ENCODE peak calls at places on chromosome 5, in five cellular contexts. V is heart left ventricle, T is fibroblast of mammary gland, W is AG09309, Y is body of pancreas. B is an unnamed sample.

GRCh38 chr5:138289296-138289695 is 14.9 kb upstream of the GFRA3 start:
- DNase-seq in V (no peak), T (no peak), W (no peak), Y (no peak), B (no peak)

GRCh38 chr5:40260351-40260750 is 419.4 kb upstream of the PTGER4 start:
- DNase-seq in V (peak), T (peak), W (no peak), Y (peak), B (no peak)

GRCh38 chr5:138148811-138149210 is 9.6 kb upstream of the NME5 start:
- DNase-seq in V (peak), T (peak), W (peak), Y (peak), B (peak)

GRCh38 chr5:132090107-132090506 is 16.5 kb downstream of the CSF2 start:
- DNase-seq in V (no peak), T (peak), W (peak), Y (no peak), B (peak)

GRCh38 chr5:137114529-137114928 is 384.6 kb downstream of the SPOCK1 start:
- DNase-seq in V (no peak), T (peak), W (peak), Y (no peak), B (no peak)

GRCh38 chr5:139863855-139864558 is 68.4 kb downstream of the PSD2 start:
- DNase-seq in V (peak), T (peak), W (peak), Y (peak), B (peak)

GRCh38 chr5:176771102-176771845 is 39.1 kb upstream of the UNC5A start:
- DNase-seq in V (no peak), T (no peak), W (no peak), Y (no peak), B (no peak)

GRCh38 chr5:60489856-60490255 is 210.1 kb downstream of the DEPDC1B start:
- DNase-seq in V (no peak), T (no peak), W (no peak), Y (no peak), B (no peak)

DNA sequence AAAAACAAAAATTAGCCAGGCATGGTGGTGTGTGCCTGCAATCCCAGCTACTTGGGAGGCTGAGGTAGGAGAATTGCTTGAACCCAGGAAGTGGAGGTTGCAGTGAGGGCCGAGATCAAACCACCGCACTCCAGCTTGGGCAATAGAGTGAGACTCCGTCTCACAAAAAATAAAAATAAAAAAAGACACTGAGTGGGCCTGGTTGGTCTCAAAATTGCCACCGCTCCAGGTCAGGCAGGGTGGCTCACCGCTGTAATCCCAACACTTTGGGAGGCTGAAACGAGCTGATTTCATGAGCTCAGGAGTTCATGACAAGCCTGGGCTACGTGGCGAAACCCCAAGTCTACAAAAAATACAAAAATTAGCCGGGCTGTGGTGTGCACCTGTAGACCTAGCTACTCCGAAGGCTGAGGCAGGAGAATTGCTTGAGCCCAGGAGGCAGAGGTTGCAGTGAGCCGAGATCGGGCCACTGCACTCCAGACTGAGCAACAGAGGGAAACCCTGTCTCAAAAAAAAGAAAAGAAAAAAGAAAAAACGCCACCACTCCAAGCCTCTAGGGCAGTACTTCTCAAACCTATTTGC is 1.8 kb downstream of the STK10 start:
- DNase-seq in V (no peak), T (no peak), W (no peak), Y (no peak), B (no peak)
- H3K4me3 ChIP-seq in V (peak), T (peak), W (peak), Y (no peak), B (peak)

GRCh38 chr5:172830876-172831662 is 3.0 kb upstream of the ERGIC1 start:
- DNase-seq in V (no peak), T (peak), W (peak), Y (no peak), B (peak)
- TF ChIP-seq CTCF in V (no peak), T (no peak), W (no peak), Y (no peak), B (no peak)

GRCh38 chr5:2388005-2388361 is 363.5 kb downstream of the IRX2 start:
- DNase-seq in V (no peak), T (no peak), W (no peak), Y (no peak), B (no peak)
- H3K4me3 ChIP-seq in V (no peak), T (no peak), W (no peak), Y (no peak), B (no peak)

DNA sequence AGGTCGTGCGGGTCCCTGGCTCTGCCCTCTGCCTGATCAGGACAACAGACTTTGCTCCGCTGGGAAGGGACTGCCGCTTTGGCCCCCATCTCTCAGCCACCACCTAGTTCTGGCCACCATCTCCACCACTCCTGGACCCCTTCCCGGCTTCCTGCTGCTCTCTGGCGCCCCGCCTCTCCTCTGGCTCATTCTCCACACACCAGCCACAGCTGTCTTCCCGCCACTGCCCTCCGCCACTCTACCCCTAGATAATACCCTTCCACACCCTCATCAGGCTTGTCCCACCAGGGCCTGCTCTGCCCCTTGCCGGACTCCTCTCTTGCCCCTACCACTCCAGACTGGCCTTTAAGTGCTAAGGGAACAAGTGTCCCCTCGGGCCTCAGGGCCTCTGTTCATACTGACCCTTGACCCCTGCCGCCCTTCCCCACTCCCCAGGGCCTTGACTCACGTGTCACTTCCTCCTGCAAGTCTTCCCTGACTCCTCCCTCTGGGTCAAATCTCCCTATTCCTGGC is 3.0 kb upstream of the CDX1 start:
- DNase-seq in V (peak), T (no peak), W (no peak), Y (peak), B (no peak)
- TF ChIP-seq CTCF in V (peak), T (peak), W (peak), Y (no peak), B (peak)

GRCh38 chr5:115522832-115523365 is 21.7 kb downstream of the FEM1C start:
- DNase-seq in V (no peak), T (no peak), W (no peak), Y (no peak), B (no peak)

GRCh38 chr5:115526604-115527003 is 18.0 kb downstream of the FEM1C start:
- DNase-seq in V (no peak), T (no peak), W (no peak), Y (no peak), B (no peak)

GRCh38 chr5:115520191-115520590 is 24.4 kb downstream of the FEM1C start:
- DNase-seq in V (no peak), T (no peak), W (no peak), Y (no peak), B (no peak)

GRCh38 chr5:115524199-115524598 is 20.4 kb downstream of the FEM1C start:
- DNase-seq in V (no peak), T (peak), W (no peak), Y (no peak), B (no peak)
- H3K4me3 ChIP-seq in V (no peak), T (no peak), W (no peak), Y (no peak), B (no peak)

GRCh38 chr5:318341-318897 is 3.1 kb upstream of the AHRR start:
- DNase-seq in V (no peak), T (no peak), W (peak), Y (no peak), B (peak)
- TF ChIP-seq CTCF in V (no peak), T (no peak), W (no peak), Y (no peak), B (no peak)

GRCh38 chr5:180811623-180812119 is 9.1 kb upstream of the MGAT1 start:
- DNase-seq in V (no peak), T (no peak), W (no peak), Y (no peak), B (no peak)
- H3K4me3 ChIP-seq in V (peak), T (no peak), W (no peak), Y (no peak), B (no peak)

DNA sequence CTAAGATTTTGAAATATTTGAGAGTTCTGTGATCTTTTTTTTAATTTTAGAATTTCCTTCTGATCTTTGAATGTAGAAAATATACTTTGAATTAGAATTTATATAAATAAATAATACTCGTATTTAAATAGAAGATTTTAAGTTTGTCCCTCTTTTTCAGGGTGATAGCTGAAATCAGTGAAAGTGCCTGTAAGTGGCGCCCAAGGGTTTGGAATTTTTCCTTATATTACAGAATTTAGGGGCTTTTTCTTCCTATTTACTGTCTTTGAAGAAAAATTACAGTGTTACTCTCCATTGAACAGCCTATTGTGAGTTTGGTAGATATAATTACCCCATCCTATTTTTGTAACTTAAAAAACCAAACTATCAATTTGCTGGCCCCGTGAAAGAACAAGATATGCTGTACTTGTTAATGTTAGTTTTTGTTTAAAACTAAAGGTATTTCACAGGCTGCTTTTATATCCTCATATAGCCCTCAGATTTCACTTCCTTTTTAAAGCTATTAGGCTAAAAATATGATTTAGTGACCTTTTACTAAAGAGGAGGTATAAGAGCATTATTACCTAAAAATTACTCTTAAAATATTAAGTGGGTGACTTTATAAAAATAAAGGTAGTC is 3.2 kb downstream of the MAP3K1 start:
- DNase-seq in V (no peak), T (peak), W (no peak), Y (no peak), B (peak)
- TF ChIP-seq CTCF in V (peak), T (peak), W (peak), Y (peak), B (peak)

GRCh38 chr5:32805966-32806626 is 95.0 kb downstream of the NPR3 start:
- DNase-seq in V (no peak), T (peak), W (peak), Y (no peak), B (peak)
- H3K4me3 ChIP-seq in V (no peak), T (no peak), W (no peak), Y (no peak), B (no peak)

GRCh38 chr5:61809651-61810050 is 477.6 kb downstream of the ZSWIM6 start:
- DNase-seq in V (no peak), T (no peak), W (no peak), Y (peak), B (no peak)
- TF ChIP-seq CTCF in V (no peak), T (no peak), W (no peak), Y (no peak), B (no peak)